ENCODE peak calls at places on chromosomes 3 and 15, in five cellular contexts. B, A, Z, C and O are unnamed samples.

GRCh38 chr3:62602987-62603386 is 229.6 kb upstream of the FEZF2 start:
- DNase-seq in B (no peak), A (peak; percentile 22), Z (no peak), C (no peak), O (no peak)

GRCh38 chr3:147538034-147538433 is 128.9 kb downstream of the ZIC1 start:
- DNase-seq in B (no peak), A (no peak), Z (no peak), C (no peak), O (no peak)

GRCh38 chr3:80677796-80678195 is 910.0 kb upstream of the ROBO1 start:
- DNase-seq in B (no peak), A (peak; percentile 62), Z (no peak), C (no peak), O (no peak)

GRCh38 chr15:43854801-43855200 is 28.0 kb downstream of the WDR76 start:
- DNase-seq in B (no peak), A (no peak), Z (no peak), C (no peak), O (no peak)

GRCh38 chr15:39543651-39544050 is 37.2 kb upstream of the THBS1 start:
- DNase-seq in B (no peak), A (no peak), Z (no peak), C (no peak), O (no peak)

GRCh38 chr3:18988619-18989229 is 159.6 kb upstream of the KCNH8 start:
- DNase-seq in B (no peak), A (no peak), Z (no peak), C (no peak), O (no peak)

GRCh38 chr15:29736745-29737023 is 85.6 kb downstream of the TJP1 start:
- DNase-seq in B (no peak), A (peak; percentile 63), Z (no peak), C (peak; percentile 36), O (peak; percentile 84)

GRCh38 chr3:77530870-77531269 is 491.0 kb downstream of the ROBO2 start:
- DNase-seq in B (no peak), A (no peak), Z (no peak), C (no peak), O (no peak)

GRCh38 chr3:146780251-146780650 is 175.1 kb upstream of the PLSCR5 start:
- DNase-seq in B (no peak), A (no peak), Z (no peak), C (no peak), O (no peak)

GRCh38 chr3:63571682-63572081 is 80.8 kb upstream of the SNTN start:
- DNase-seq in B (no peak), A (no peak), Z (no peak), C (no peak), O (no peak)

GRCh38 chr3:19931180-19931692 is 2.8 kb downstream of the EFHB start:
- DNase-seq in B (no peak), A (no peak), Z (no peak), C (no peak), O (peak; percentile 8)

GRCh38 chr3:184619348-184619747 is 57.8 kb downstream of the EPHB3 start:
- DNase-seq in B (no peak), A (peak; percentile 62), Z (no peak), C (no peak), O (no peak)

GRCh38 chr3:195815169-195815771 is 3.5 kb upstream of the MUC4 start:
- DNase-seq in B (no peak), A (no peak), Z (no peak), C (no peak), O (no peak)

GRCh38 chr15:43268111-43269105 is 1.7 kb upstream of the TGM5 start:
- DNase-seq in B (no peak), A (no peak), Z (no peak), C (no peak), O (no peak)

GRCh38 chr15:42071717-42072116 is 22.6 kb downstream of the PLA2G4D start:
- DNase-seq in B (no peak), A (no peak), Z (no peak), C (no peak), O (no peak)

GRCh38 chr15:77070500-77071337 is at the start of gene TSPAN3:
- DNase-seq in B (peak; percentile 96), A (peak; percentile 96), Z (peak; percentile 95), C (peak; percentile 92), O (peak; percentile 94)
- H3K27ac ChIP-seq in B (peak within 1 kb of the TSS; percentile 86), A (peak within 1 kb of the TSS; percentile 81), Z (peak within 1 kb of the TSS; percentile 98), C (peak within 1 kb of the TSS; percentile 85), O (peak within 1 kb of the TSS; percentile 97)

GRCh38 chr3:52298147-52299098 is 10.8 kb downstream of the GLYCTK start:
- DNase-seq in B (no peak), A (no peak), Z (no peak), C (no peak), O (no peak)

GRCh38 chr3:52299815-52300611 is 12.4 kb downstream of the GLYCTK start:
- DNase-seq in B (peak; percentile 81), A (peak; percentile 62), Z (no peak), C (peak; percentile 83), O (peak; percentile 63)

GRCh38 chr3:52299247-52299657 is 11.6 kb downstream of the GLYCTK start:
- DNase-seq in B (no peak), A (no peak), Z (no peak), C (no peak), O (no peak)

GRCh38 chr3:52295809-52296208 is 8.2 kb downstream of the GLYCTK start:
- DNase-seq in B (no peak), A (no peak), Z (no peak), C (no peak), O (no peak)

GRCh38 chr3:52297242-52298146 is 9.9 kb downstream of the GLYCTK start:
- DNase-seq in B (no peak), A (no peak), Z (no peak), C (no peak), O (no peak)
- H3K4me3 ChIP-seq in B (no peak overlapping the region), A (no peak overlapping the region), Z (no peak overlapping the region), C (no peak overlapping the region), O (no peak overlapping the region)

GRCh38 chr15:52783929-52784798 is 6.0 kb downstream of the ONECUT1 start:
- DNase-seq in B (no peak), A (peak; percentile 17), Z (no peak), C (peak; percentile 68), O (no peak)
- H3K27me3 ChIP-seq in B (peaks cover 95% of the 10 kb centered on the region), A (peaks cover 87% of the 10 kb centered on the region), Z (peaks cover 98% of the 10 kb centered on the region), C (no peaks in the 10 kb centered on the region), O (peaks cover 14% of the 10 kb centered on the region)

GRCh38 chr3:15333099-15333956 is 942 bp upstream of the SH3BP5 start:
- DNase-seq in B (no peak), A (no peak), Z (no peak), C (no peak), O (no peak)

GRCh38 chr3:15333957-15334263 is 1.5 kb upstream of the SH3BP5 start:
- DNase-seq in B (no peak), A (no peak), Z (no peak), C (no peak), O (no peak)

GRCh38 chr3:15331606-15332404 is 581 bp downstream of the SH3BP5 start:
- DNase-seq in B (peak; percentile 32), A (peak; percentile 52), Z (peak; percentile 46), C (peak; percentile 36), O (peak; percentile 67)

GRCh38 chr3:15331072-15331605 is 1.2 kb downstream of the SH3BP5 start:
- DNase-seq in B (no peak), A (peak; percentile 31), Z (no peak), C (no peak), O (no peak)

DNA sequence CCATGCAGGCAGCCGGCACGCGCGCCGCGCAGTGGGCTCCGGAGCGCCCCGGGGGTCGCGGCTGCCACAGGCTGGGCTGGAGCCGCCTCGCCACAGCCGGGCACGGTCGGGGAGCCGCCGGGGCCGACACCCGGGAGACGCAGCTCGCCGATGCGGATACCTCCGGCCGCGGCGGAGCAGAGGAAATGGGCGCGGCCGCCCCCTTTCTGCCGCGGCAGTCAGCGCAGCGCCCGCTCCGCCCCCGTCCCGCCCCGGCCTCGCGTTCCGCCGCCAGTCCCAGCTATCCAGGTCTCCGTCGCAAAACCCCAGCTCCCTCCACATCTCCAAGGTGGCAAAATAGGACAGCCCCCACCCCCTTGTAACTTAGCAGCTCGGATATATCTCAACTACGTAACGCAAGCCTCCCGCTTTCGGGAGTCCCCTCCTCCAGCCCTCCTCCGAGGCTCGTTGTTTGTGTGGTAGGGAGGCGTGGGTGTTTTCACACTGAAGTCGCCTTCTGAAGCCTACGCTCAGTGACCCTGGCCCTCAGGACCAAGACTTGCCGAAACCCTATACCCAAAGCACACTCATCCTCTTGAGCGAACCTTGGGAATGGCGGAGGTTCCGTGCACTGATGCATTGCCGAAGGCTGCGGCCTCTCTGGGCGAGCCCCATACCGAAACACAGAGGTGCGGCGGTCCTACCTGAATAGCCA is at the start of gene SH3BP5:
- DNase-seq in B (peak; percentile 83), A (peak; percentile 68), Z (peak; percentile 79), C (peak; percentile 57), O (peak; percentile 60)
- H3K27ac ChIP-seq in B (peak within 1 kb of the TSS; percentile 78), A (peak within 1 kb of the TSS; percentile 61), Z (peak within 1 kb of the TSS; percentile 73), C (no peak within 1 kb of the TSS), O (peak within 1 kb of the TSS; percentile 68)

GRCh38 chr3:84600703-84601225 is 358.0 kb upstream of the CADM2 start:
- DNase-seq in B (no peak), A (no peak), Z (no peak), C (no peak), O (no peak)
- H3K4me3 ChIP-seq in B (no peak overlapping the region), A (no peak overlapping the region), Z (no peak overlapping the region), C (no peak overlapping the region), O (no peak overlapping the region)

DNA sequence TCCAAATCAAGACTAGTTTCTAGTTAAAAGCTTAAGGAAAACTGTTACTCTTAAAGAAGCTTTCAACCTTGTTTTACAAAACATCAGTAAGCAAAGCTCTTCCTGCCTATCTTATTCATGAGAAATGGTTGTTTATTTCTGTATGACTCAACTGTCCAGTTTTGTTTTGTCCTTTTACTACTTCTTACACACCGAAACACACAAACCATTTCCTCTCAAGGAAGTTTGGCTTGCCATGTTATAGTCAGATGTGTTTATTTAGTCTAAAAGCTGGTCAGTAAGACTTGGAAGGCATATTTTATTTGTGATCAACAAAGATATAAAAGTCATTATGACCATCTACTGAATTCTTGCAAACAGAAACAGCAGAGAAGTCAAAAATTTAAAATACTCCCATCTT is 53.2 kb upstream of the RBSN start:
- DNase-seq in B (no peak), A (peak; percentile 64), Z (no peak), C (no peak), O (no peak)
- H3K27me3 ChIP-seq in B (peaks cover 3% of the 10 kb centered on the region), A (peaks cover 29% of the 10 kb centered on the region), Z (peaks cover 17% of the 10 kb centered on the region), C (no peaks in the 10 kb centered on the region), O (no peaks in the 10 kb centered on the region)

DNA sequence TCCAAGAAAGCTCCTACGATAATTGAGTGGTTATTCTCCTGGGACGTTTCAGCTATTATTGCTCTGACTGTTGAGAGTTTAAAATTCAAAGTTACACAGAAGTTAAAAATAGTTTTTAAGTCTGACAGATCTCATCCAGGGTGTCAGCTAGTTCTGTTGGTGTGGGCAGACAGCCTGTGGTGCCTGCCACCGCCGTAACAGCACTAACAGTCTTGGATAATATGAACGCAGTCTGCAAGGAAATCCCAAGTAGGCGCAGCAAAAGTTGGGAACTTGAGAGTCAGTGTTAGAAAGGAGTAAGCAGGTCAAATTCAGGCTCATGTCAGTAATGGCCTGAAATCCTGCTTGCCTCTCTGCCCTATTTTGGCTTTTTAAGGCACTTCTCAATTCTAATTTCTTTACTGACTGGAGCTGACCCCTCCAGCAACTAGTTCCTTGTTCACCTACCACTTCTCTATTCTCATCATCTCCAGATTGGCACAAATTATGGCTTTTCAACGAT is 1.7 kb downstream of the CRYBG3 start:
- DNase-seq in B (peak; percentile 44), A (peak; percentile 20), Z (no peak), C (no peak), O (no peak)
- H3K27ac ChIP-seq in B (peak overlapping the region; percentile 92), A (no peak overlapping the region), Z (peak overlapping the region; percentile 90), C (no peak overlapping the region), O (no peak overlapping the region)